ENCODE peak calls at places on chromosomes 11 and 22, in nine cellular contexts. D, G, I, W, Q, L, K, N and R are unnamed samples.

GRCh38 chr11:65066315-65066714 is 8.0 kb upstream of the NAALADL1 start:
- DNase-seq in D (no peak), G (no peak), I (no peak), W (no peak), Q (no peak), L (no peak), K (no peak), N (no peak), R (no peak)

GRCh38 chr11:113119074-113119473 is 157.9 kb downstream of the NCAM1 start:
- DNase-seq in D (no peak), G (no peak), I (no peak), W (no peak), Q (no peak), L (no peak), K (peak; percentile 42), N (no peak), R (no peak)

GRCh38 chr22:32810241-32811133 is 9.0 kb downstream of the TIMP3 start:
- DNase-seq in D (no peak), G (no peak), I (no peak), W (no peak), Q (no peak), L (no peak), K (peak; percentile 86), N (no peak), R (no peak)

GRCh38 chr22:20567993-20568417 is 60.6 kb downstream of the MED15 start:
- DNase-seq in D (no peak), G (no peak), I (no peak), W (no peak), Q (no peak), L (peak; percentile 49), K (peak; percentile 51), N (peak; percentile 48), R (peak; percentile 72)

GRCh38 chr11:73308003-73308962 is at the start of gene ARHGEF17:
- DNase-seq in D (peak; percentile 44), G (peak; percentile 49), I (no peak), W (peak; percentile 80), Q (no peak), L (peak; percentile 71), K (peak; percentile 91), N (peak; percentile 58), R (peak; percentile 85)

GRCh38 chr22:37185646-37186227 is 2.3 kb downstream of the C1QTNF6 start:
- DNase-seq in D (no peak), G (no peak), I (no peak), W (no peak), Q (no peak), L (no peak), K (no peak), N (no peak), R (no peak)

GRCh38 chr11:2775626-2776350 is 76.0 kb upstream of the KCNQ1OT1 start:
- DNase-seq in D (no peak), G (no peak), I (no peak), W (peak; percentile 23), Q (no peak), L (no peak), K (no peak), N (no peak), R (no peak)

GRCh38 chr11:94845622-94846021 is 77.5 kb downstream of the AMOTL1 start:
- DNase-seq in D (no peak), G (no peak), I (no peak), W (no peak), Q (peak; percentile 66), L (no peak), K (no peak), N (peak; percentile 13), R (no peak)

GRCh38 chr22:49292909-49293308 is 534.8 kb downstream of the BRD1 start:
- DNase-seq in D (no peak), G (no peak), I (no peak), W (no peak), Q (no peak), L (no peak), K (no peak), N (no peak), R (no peak)

GRCh38 chr22:42847110-42847509 is 10.0 kb downstream of the ARFGAP3 start:
- DNase-seq in D (no peak), G (no peak), I (no peak), W (no peak), Q (no peak), L (no peak), K (no peak), N (no peak), R (no peak)

GRCh38 chr22:17916226-17916889 is 108.0 kb downstream of the MICAL3 start:
- DNase-seq in D (no peak), G (no peak), I (no peak), W (no peak), Q (no peak), L (no peak), K (no peak), N (no peak), R (no peak)

GRCh38 chr11:9490376-9490775 is 29.6 kb downstream of the ZNF143 start:
- DNase-seq in D (no peak), G (no peak), I (no peak), W (no peak), Q (no peak), L (no peak), K (no peak), N (no peak), R (no peak)

GRCh38 chr11:130163346-130164220 is 4.0 kb downstream of the ST14 start:
- DNase-seq in D (no peak), G (no peak), I (peak; percentile 92), W (no peak), Q (no peak), L (no peak), K (peak; percentile 47), N (peak; percentile 36), R (no peak)

GRCh38 chr11:4491878-4492606 is 9.6 kb downstream of the OR52K1 start:
- DNase-seq in D (no peak), G (no peak), I (no peak), W (no peak), Q (no peak), L (no peak), K (no peak), N (no peak), R (no peak)

GRCh38 chr11:83543918-83544491 is 257.8 kb upstream of the CCDC90B start:
- DNase-seq in D (no peak), G (no peak), I (no peak), W (no peak), Q (no peak), L (no peak), K (peak; percentile 46), N (no peak), R (no peak)

GRCh38 chr22:40534379-40535188 is 101.9 kb downstream of the MRTFA start:
- DNase-seq in D (no peak), G (no peak), I (peak; percentile 86), W (no peak), Q (no peak), L (peak; percentile 33), K (peak; percentile 76), N (peak; percentile 77), R (peak; percentile 72)

GRCh38 chr11:77309401-77310085 is 8.1 kb upstream of the GDPD4 start:
- DNase-seq in D (no peak), G (no peak), I (no peak), W (no peak), Q (no peak), L (no peak), K (no peak), N (no peak), R (no peak)

GRCh38 chr11:19789245-19789644 is 76.6 kb downstream of the NAV2 start:
- DNase-seq in D (no peak), G (no peak), I (no peak), W (no peak), Q (no peak), L (no peak), K (no peak), N (no peak), R (no peak)

GRCh38 chr11:75101424-75102128 is 4.9 kb upstream of the OR2AT4 start:
- DNase-seq in D (no peak), G (no peak), I (no peak), W (no peak), Q (no peak), L (no peak), K (no peak), N (no peak), R (no peak)

GRCh38 chr22:49724893-49725489 is 102.7 kb downstream of the BRD1 start:
- DNase-seq in D (peak; percentile 11), G (peak; percentile 43), I (peak; percentile 42), W (no peak), Q (no peak), L (peak; percentile 65), K (peak; percentile 65), N (peak; percentile 26), R (peak; percentile 21)

GRCh38 chr11:1515082-1516060 is 28.8 kb upstream of the MOB2 start:
- DNase-seq in D (no peak), G (peak; percentile 78), I (peak; percentile 9), W (peak; percentile 88), Q (peak; percentile 13), L (peak; percentile 43), K (peak; percentile 68), N (peak; percentile 57), R (peak; percentile 62)

GRCh38 chr11:123251656-123252344 is 56.8 kb upstream of the CLMP start:
- DNase-seq in D (no peak), G (peak; percentile 46), I (no peak), W (peak; percentile 76), Q (no peak), L (no peak), K (no peak), N (no peak), R (no peak)

GRCh38 chr11:60993611-60994010 is 22.1 kb downstream of the CD6 start:
- DNase-seq in D (no peak), G (no peak), I (no peak), W (no peak), Q (no peak), L (no peak), K (no peak), N (no peak), R (no peak)

GRCh38 chr11:108672113-108672512 is 7.2 kb downstream of the DDX10 start:
- DNase-seq in D (no peak), G (no peak), I (no peak), W (no peak), Q (no peak), L (no peak), K (peak; percentile 22), N (peak; percentile 34), R (peak; percentile 53)